ENCODE peak calls at places on chromosomes 5 and 9, in six cellular contexts. Z is M059J; V is activated naive CD4-positive, alpha-beta T cell treated with anti-CD3 and anti-CD28 coated beads, Interleukin-2, amount 50 U/mL, for 72 hours; G is AG10803; Y is thoracic aorta; Q is K562. M is an unnamed sample.

GRCh38 chr5:156200938-156201792 is 125.8 kb upstream of the SGCD start:
- DNase-seq in Z (no peak), V (no peak), G (no peak), Y (no peak), Q (no peak), M (no peak)

GRCh38 chr9:136648746-136649145 is 14.0 kb upstream of the EGFL7 start:
- DNase-seq in Z (no peak), V (peak), G (no peak), Y (no peak), Q (no peak), M (no peak)

GRCh38 chr5:41457942-41458341 is 52.5 kb downstream of the PLCXD3 start:
- DNase-seq in Z (no peak), V (no peak), G (no peak), Y (no peak), Q (no peak), M (no peak)

GRCh38 chr9:94156549-94157407 is 72.5 kb downstream of the PTPDC1 start:
- DNase-seq in Z (peak), V (no peak), G (peak), Y (peak), Q (peak), M (peak)

GRCh38 chr9:125272697-125273096 is 11.1 kb downstream of the GAPVD1 start:
- DNase-seq in Z (no peak), V (no peak), G (peak), Y (no peak), Q (no peak), M (no peak)

GRCh38 chr5:143400541-143401252 is 2.8 kb downstream of the NR3C1 start:
- DNase-seq in Z (peak), V (no peak), G (peak), Y (no peak), Q (no peak), M (no peak)

GRCh38 chr5:126693806-126694205 is 83.1 kb upstream of the LMNB1 start:
- DNase-seq in Z (no peak), V (no peak), G (no peak), Y (no peak), Q (no peak), M (no peak)

GRCh38 chr5:14698495-14698894 is 34.0 kb downstream of the OTULIN start:
- DNase-seq in Z (no peak), V (no peak), G (no peak), Y (no peak), Q (no peak), M (no peak)

GRCh38 chr9:75150512-75150911 is 62.2 kb downstream of the OSTF1 start:
- DNase-seq in Z (no peak), V (no peak), G (no peak), Y (no peak), Q (no peak), M (no peak)

GRCh38 chr5:94524841-94525697 is 93.3 kb downstream of the KIAA0825 start:
- DNase-seq in Z (peak), V (peak), G (peak), Y (no peak), Q (peak), M (peak)

GRCh38 chr5:176642675-176643490 is 4.4 kb upstream of the TSPAN17 start:
- DNase-seq in Z (no peak), V (no peak), G (no peak), Y (no peak), Q (peak), M (no peak)

GRCh38 chr9:121878208-121878835 is 214.8 kb downstream of the TTLL11 start:
- DNase-seq in Z (no peak), V (no peak), G (no peak), Y (no peak), Q (no peak), M (no peak)

M was measured in astrocyte of the hippocampus.